ENCODE peak calls at places on chromosomes 3 and 15, in ten cellular contexts. A is H9, P is GM23248, Y is keratinocyte, S is fibroblast of lung, X is osteoblast, H is neuronal stem cell, D is mammary epithelial cell, I is Karpas-422, N is HCT116. Z is an unnamed sample. For H3K4me1, the result is how much of the 10 kb centered on the place peaks cover.

GRCh38 chr3:100556656-100557310 is 52.6 kb upstream of the ADGRG7 start:
- DNase-seq in H (no peak), A (no peak), X (peak), D (peak), P (peak), S (peak), I (no peak), Y (no peak), N (no peak), Z (no peak)

GRCh38 chr3:57600195-57600594 is 3.1 kb upstream of the ARF4 start:
- DNase-seq in S (no peak), Y (no peak), D (no peak), H (no peak), N (no peak), P (no peak), I (no peak), X (no peak), A (no peak), Z (no peak)

GRCh38 chr3:104629038-104629437 is 737.7 kb upstream of the ALCAM start:
- DNase-seq in N (peak), H (no peak), D (peak), X (peak), S (peak), P (peak), A (no peak), Y (peak), I (no peak), Z (no peak)

GRCh38 chr3:145673790-145674189 is 487.2 kb downstream of the PLOD2 start:
- DNase-seq in D (no peak), I (no peak), H (peak), S (no peak), P (no peak), A (no peak), X (no peak), N (no peak), Y (no peak), Z (no peak)

GRCh38 chr3:42148982-42149432 is 57.9 kb downstream of the TRAK1 start:
- DNase-seq in I (no peak), H (peak), X (peak), N (no peak), S (peak), Y (no peak), P (peak), D (no peak), A (peak), Z (no peak)

GRCh38 chr15:31457631-31458526 is 131.2 kb downstream of the KLF13 start:
- DNase-seq in P (peak), N (no peak), D (peak), X (peak), S (peak), H (no peak), I (no peak), Y (peak), A (peak), Z (peak)

GRCh38 chr3:141076026-141076797 is 25.1 kb downstream of the SPSB4 start:
- DNase-seq in D (no peak), S (no peak), I (no peak), P (no peak), Y (no peak), N (no peak), A (no peak), H (peak), X (peak), Z (no peak)

GRCh38 chr3:48423241-48423882 is 6.5 kb downstream of the PLXNB1 start:
- DNase-seq in P (no peak), N (no peak), D (no peak), H (no peak), A (no peak), X (peak), Y (no peak), I (no peak), S (no peak), Z (no peak)

GRCh38 chr15:91881551-91882297 is 28.2 kb downstream of the SLCO3A1 start:
- DNase-seq in P (no peak), N (no peak), I (no peak), X (no peak), A (no peak), Y (no peak), D (no peak), S (no peak), H (no peak), Z (no peak)

GRCh38 chr3:18288243-18288642 is 136.9 kb downstream of the SATB1 start:
- DNase-seq in I (no peak), P (no peak), Y (no peak), A (no peak), S (no peak), H (no peak), X (no peak), D (no peak), N (no peak), Z (no peak)

GRCh38 chr3:29643034-29643425 is 362.2 kb downstream of the RBMS3 start:
- DNase-seq in P (no peak), D (no peak), H (no peak), A (no peak), X (no peak), N (no peak), S (no peak), I (no peak), Y (no peak), Z (no peak)

DNA sequence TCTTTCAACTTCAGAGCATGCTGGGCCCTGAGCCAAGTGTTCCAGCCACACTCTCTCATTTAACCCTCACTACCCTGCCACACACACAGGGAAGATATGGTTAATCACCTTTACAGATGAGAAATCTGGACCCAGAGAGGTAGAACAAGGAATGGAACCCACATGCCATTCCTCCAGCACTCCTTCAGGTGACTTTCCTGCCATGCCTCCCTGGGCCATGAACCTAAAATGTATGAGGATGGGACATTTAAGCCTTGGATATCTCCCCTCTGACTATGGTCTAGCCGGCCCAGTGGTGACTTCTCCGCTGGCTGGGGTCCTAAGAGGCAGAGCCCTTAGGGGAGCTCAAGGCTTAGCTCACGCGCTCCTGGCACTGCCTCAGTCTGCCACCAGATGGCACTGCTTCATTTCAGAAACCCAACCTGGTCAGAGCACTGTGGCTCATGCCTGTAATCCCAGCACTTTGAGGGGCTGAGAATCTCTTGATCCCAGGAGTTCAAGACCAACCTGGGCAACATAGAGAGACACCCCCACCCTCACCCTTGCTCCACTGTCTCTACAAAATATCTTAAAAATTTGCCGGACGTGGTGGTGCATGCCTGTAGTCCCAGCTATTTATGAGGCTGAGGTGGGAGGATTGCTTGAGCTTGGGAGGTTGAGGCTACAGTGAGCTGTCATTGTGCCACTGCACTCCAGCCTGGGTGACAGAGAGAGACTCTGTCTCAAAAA is 2.2 kb upstream of the DCAF1 start:
- DNase-seq in H (peak), I (peak), X (peak), D (peak), Y (peak), A (peak), P (peak), S (peak), N (peak), Z (peak)
- H2AFZ ChIP-seq in H (peak), I (peak), X (peak), D (peak), Y (peak), A (no peak), P (peak), S (peak), N (peak), Z (peak)

DNA sequence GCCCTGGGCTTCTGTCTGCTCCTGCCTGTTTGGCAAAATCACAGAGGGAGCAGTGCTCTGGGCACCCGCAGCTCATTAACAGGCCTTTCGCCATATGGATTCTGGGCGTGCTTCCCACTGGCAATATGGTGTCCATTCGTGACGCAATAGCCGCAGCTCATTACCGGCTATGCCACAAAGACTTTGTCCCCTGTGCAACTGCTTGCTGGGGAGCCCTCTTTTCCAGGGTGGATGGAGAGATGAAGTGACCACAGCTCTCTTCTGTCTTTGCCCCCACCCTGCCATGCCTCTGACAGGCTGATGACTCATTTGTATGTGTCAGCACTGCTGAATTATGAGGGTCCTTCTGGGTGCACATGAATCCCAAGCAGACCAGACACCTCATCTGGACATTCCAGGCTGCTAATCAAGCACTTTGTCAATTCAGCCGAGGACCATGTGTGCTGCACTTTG is 214.3 kb upstream of the FEZF2 start:
- DNase-seq in H (no peak), Y (peak), X (peak), A (no peak), S (peak), D (peak), N (no peak), P (peak), I (no peak), Z (no peak)
- H3K4me2 ChIP-seq in H (no peak), Y (peak), X (peak), A (no peak), S (no peak), D (peak), N (no peak), P (peak), I (no peak), Z (no peak)

DNA sequence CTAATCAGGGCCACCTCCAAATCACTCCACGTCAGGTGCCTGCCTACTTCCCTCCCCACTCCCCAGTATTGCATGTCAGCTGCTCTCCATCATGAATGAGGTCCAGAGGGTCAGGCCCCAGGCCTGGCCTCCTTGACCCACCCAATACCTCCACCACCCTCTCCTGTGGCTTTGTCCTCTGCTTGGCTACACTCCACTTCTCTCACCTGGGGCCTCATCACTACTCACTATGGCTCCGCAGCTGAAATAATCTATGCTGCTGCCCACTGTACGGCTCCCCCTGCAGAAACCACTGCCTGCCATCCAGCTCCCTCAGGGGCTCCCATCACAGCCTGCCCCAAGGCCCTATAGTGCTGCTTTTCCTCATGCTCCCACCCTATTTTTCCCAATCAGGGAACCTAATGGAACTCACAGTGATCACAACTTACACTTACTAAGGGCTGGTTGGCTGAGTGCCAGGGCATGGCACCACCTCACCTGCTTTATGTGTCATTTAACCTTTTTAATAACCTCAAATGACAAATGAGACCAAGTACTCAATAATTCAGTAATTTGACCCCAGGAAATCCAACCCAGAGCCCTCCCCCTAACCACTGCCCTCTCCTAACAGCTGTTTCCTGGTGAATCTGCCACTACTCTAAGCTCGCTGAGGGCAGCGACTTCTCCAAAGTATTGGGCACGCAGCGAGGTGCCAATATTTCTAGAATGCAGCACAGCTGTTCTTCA is 2.3 kb downstream of the GORASP1 start:
- DNase-seq in D (no peak), N (no peak), Y (no peak), X (peak), S (no peak), I (no peak), A (no peak), P (peak), H (no peak), Z (no peak)
- H3K4me1 ChIP-seq in D (under half), N (under half), Y (under half), X (under half), S (under half), I (half or more), A (under half), P (under half), H (under half), Z (half or more)

GRCh38 chr15:69893863-69894262 is 203.9 kb downstream of the TLE3 start:
- DNase-seq in X (peak), Y (no peak), D (peak), S (peak), A (no peak), P (peak), H (no peak), N (no peak), I (no peak), Z (no peak)
- H2AFZ ChIP-seq in X (no peak), Y (no peak), D (no peak), S (no peak), A (no peak), P (no peak), H (no peak), N (no peak), I (no peak), Z (peak)

GRCh38 chr3:14430706-14431470 is 28.5 kb downstream of the SLC6A6 start:
- DNase-seq in S (no peak), N (no peak), H (no peak), I (no peak), P (no peak), A (no peak), X (no peak), D (no peak), Y (no peak), Z (no peak)
- H3K4me2 ChIP-seq in S (no peak), N (peak), H (no peak), I (peak), P (no peak), A (no peak), X (no peak), D (no peak), Y (no peak), Z (peak)

GRCh38 chr15:70699873-70700272 is 63.5 kb downstream of the UACA start:
- DNase-seq in P (no peak), H (no peak), N (no peak), Y (no peak), S (no peak), X (no peak), D (no peak), A (no peak), I (no peak), Z (no peak)
- H3K4me1 ChIP-seq in P (half or more), H (under half), N (under half), Y (under half), S (under half), X (half or more), D (under half), A (under half), I (under half), Z (under half)

GRCh38 chr3:172581757-172582166 is 58.5 kb upstream of the TNFSF10 start:
- DNase-seq in D (no peak), H (no peak), Y (no peak), N (no peak), X (no peak), I (no peak), A (no peak), P (no peak), S (no peak), Z (no peak)

GRCh38 chr3:172580680-172581079 is 57.5 kb upstream of the TNFSF10 start:
- DNase-seq in A (no peak), Y (no peak), H (no peak), S (no peak), N (no peak), I (no peak), D (no peak), P (no peak), X (no peak), Z (no peak)

GRCh38 chr3:172586447-172586846 is 63.2 kb upstream of the TNFSF10 start:
- DNase-seq in Y (no peak), H (no peak), A (no peak), S (no peak), D (no peak), I (no peak), N (no peak), P (no peak), X (no peak), Z (no peak)

GRCh38 chr3:172585954-172586353 is 62.7 kb upstream of the TNFSF10 start:
- DNase-seq in H (no peak), X (no peak), I (no peak), A (no peak), Y (no peak), D (no peak), S (no peak), P (no peak), N (no peak), Z (no peak)

DNA sequence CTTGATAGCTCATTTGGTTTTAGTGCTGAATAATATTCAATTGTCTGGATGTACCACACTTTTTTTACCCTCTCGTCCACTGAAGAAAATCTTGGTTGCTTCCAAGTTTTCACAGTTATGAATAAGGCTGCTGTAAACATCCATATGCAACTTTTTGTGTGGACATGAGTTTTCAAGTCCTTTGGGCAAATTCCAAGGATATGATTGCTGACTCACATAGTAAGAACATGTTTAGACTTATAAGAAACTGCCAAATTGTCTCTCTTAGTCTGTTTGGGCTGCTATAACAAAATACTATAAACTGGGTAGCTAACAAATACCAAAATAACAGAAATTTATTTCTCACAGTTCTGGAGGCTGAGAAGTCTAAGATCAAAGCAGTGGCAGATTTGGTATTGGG is 59.5 kb upstream of the TNFSF10 start:
- DNase-seq in I (no peak), X (no peak), D (peak), S (peak), H (no peak), Y (peak), A (no peak), P (peak), N (no peak), Z (no peak)
- H2AFZ ChIP-seq in I (no peak), X (no peak), D (peak), S (no peak), H (no peak), Y (no peak), A (no peak), P (no peak), N (no peak), Z (no peak)